ENCODE peak calls at places on chromosomes 7 and 10, in five cellular contexts. X is SK-N-SH, Y is brain microvascular endothelial cell, N is neural crest cell, B is fibroblast of mammary gland. O is an unnamed sample.
A peak's percentile ranks its signal among the peaks of the same experiment; 100 is the strongest.

GRCh38 chr7:36119005-36119711 is 33.9 kb upstream of the EEPD1 start:
- DNase-seq in X (no peak), Y (peak; percentile 98), N (no peak), B (peak; percentile 98), O (no peak)

GRCh38 chr10:21482821-21483220 is 42.7 kb downstream of the SKIDA1 start:
- DNase-seq in X (no peak), Y (no peak), N (no peak), B (no peak), O (no peak)

GRCh38 chr7:17523813-17524741 is 225.6 kb downstream of the AHR start:
- DNase-seq in X (no peak), Y (peak; percentile 68), N (no peak), B (peak; percentile 91), O (no peak)

GRCh38 chr10:80718024-80718423 is 180.3 kb downstream of the SH2D4B start:
- DNase-seq in X (no peak), Y (no peak), N (no peak), B (no peak), O (no peak)

GRCh38 chr10:100287756-100288155 is 1.3 kb upstream of the BLOC1S2 start:
- DNase-seq in X (no peak), Y (no peak), N (no peak), B (no peak), O (no peak)

GRCh38 chr7:125467996-125468854 is 538.6 kb upstream of the POT1 start:
- DNase-seq in X (no peak), Y (no peak), N (no peak), B (no peak), O (no peak)

GRCh38 chr10:106424981-106425380 is 739.5 kb downstream of the SORCS1 start:
- DNase-seq in X (no peak), Y (no peak), N (no peak), B (peak; percentile 68), O (no peak)

GRCh38 chr7:4207011-4207410 is 475.1 kb upstream of the FOXK1 start:
- DNase-seq in X (no peak), Y (no peak), N (no peak), B (no peak), O (no peak)

GRCh38 chr10:123611876-123612275 is 54.3 kb upstream of the GPR26 start:
- DNase-seq in X (no peak), Y (no peak), N (no peak), B (no peak), O (no peak)

GRCh38 chr7:114622189-114622588 is 207.6 kb downstream of the FOXP2 start:
- DNase-seq in X (no peak), Y (no peak), N (no peak), B (no peak), O (no peak)

GRCh38 chr7:134941185-134941900 is 45.0 kb upstream of the AGBL3 start:
- DNase-seq in X (no peak), Y (peak; percentile 89), N (no peak), B (peak; percentile 83), O (no peak)

GRCh38 chr10:132232553-132232949 is 45.8 kb downstream of the DPYSL4 start:
- DNase-seq in X (no peak), Y (no peak), N (no peak), B (no peak), O (no peak)

GRCh38 chr7:105830405-105831218 is 45.8 kb downstream of the ATXN7L1 start:
- DNase-seq in X (peak; percentile 33), Y (peak; percentile 95), N (no peak), B (peak; percentile 98), O (no peak)

GRCh38 chr7:65250697-65251395 is 122.8 kb upstream of the ZNF92 start:
- DNase-seq in X (no peak), Y (no peak), N (no peak), B (no peak), O (no peak)

GRCh38 chr10:52232561-52233350 is 81.3 kb upstream of the DKK1 start:
- DNase-seq in X (peak; percentile 9), Y (peak; percentile 20), N (no peak), B (no peak), O (no peak)

GRCh38 chr7:106053109-106053508 is 59.0 kb downstream of the SYPL1 start:
- DNase-seq in X (peak; percentile 46), Y (no peak), N (no peak), B (no peak), O (no peak)

DNA sequence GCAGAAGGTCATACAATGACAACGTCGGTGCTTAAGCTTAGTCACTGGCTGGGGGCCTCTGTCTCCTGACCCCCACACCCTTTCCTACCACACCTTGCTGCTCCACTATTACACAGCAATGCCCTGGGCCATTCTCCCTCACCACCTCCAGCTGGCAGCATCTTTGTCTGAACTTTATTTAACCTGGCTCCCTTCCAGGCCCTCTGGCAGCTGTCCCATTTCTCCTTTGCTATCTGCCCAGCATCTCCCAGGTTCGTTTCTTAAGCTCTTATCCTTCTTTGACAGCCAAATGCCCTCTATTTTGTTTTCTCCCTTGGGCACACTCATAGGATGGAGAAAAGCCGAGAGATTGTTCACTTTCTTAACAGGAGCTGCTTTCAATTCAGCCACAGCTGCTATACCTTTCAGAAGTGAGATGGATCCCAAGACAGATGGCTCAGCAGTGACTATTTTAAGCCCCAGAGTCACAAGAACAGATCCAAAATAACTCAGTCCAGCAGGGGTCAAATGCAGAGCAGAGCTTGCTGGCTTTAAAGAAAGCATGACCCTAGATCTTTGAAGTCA is 1277.1 kb upstream of the AUTS2 start:
- DNase-seq in X (peak; percentile 50), Y (no peak), N (no peak), B (no peak), O (no peak)
- TF ChIP-seq CTCF in X (no peak), Y (no peak), N (no peak), B (no peak), O (no peak)

GRCh38 chr10:17290226-17290625 is 62.2 kb downstream of the VIM start:
- DNase-seq in X (peak; percentile 40), Y (no peak), N (no peak), B (peak; percentile 25), O (no peak)
- TF ChIP-seq CTCF in X (peak; percentile 51), Y (peak; percentile 51), N (peak; percentile 60), B (peak; percentile 24), O (no peak)

DNA sequence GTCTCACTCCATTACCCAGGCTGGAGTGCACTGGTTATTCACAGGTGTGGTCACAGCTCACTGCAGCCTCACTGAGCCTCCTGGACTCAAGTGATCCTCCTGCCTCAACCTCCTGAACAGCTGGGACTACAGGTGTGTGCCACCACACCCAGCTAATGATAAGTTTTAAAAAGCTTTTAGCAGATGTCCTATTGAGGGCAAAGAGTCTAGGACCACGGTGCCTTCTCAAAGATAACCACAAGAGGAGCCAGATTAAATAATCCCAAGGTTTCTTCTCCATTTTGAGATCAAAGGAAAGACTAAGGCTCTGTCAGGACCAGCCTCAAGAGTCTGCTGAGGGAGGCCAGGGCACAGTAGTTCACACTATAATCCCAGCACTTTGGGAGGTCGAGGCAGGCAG is 4.7 kb downstream of the ATP5MF start:
- DNase-seq in X (no peak), Y (no peak), N (no peak), B (no peak), O (no peak)
- TF ChIP-seq CTCF in X (no peak), Y (peak; percentile 8), N (peak; percentile 21), B (peak; percentile 9), O (no peak)

GRCh38 chr7:25841575-25841974 is 310.4 kb upstream of the NFE2L3 start:
- DNase-seq in X (no peak), Y (no peak), N (no peak), B (no peak), O (no peak)

GRCh38 chr7:25844109-25844915 is 307.7 kb upstream of the NFE2L3 start:
- DNase-seq in X (no peak), Y (peak; percentile 92), N (no peak), B (peak; percentile 54), O (no peak)

GRCh38 chr7:25845341-25845923 is 306.6 kb upstream of the NFE2L3 start:
- DNase-seq in X (no peak), Y (no peak), N (no peak), B (no peak), O (no peak)

GRCh38 chr7:25842201-25842726 is 309.7 kb upstream of the NFE2L3 start:
- DNase-seq in X (no peak), Y (no peak), N (no peak), B (no peak), O (no peak)

GRCh38 chr7:25843467-25843866 is 308.5 kb upstream of the NFE2L3 start:
- DNase-seq in X (no peak), Y (no peak), N (no peak), B (no peak), O (no peak)
- TF ChIP-seq CTCF in X (peak; percentile 11), Y (peak; percentile 54), N (no peak), B (no peak), O (no peak)